ENCODE peak calls at places on chromosomes 3 and 15, in ten cellular contexts. L is heart left ventricle, U is NB4, O is IMR-90, H is Peyer's patch, R is erythroblast, X is tibial nerve, W is lower leg skin, Q is A549, E is body of pancreas. B is an unnamed sample.
A peak's percentile ranks its signal among the peaks of the same experiment; 100 is the strongest.

GRCh38 chr3:131549340-131549739 is 46.6 kb upstream of the MRPL3 start:
- DNase-seq in L (no peak), U (peak; percentile 25), O (no peak), H (no peak), R (peak; percentile 6), X (no peak), W (no peak), Q (no peak), E (no peak), B (no peak)

GRCh38 chr15:90412356-90413194 is 24.5 kb downstream of the IQGAP1 start:
- DNase-seq in L (no peak), U (peak; percentile 80), O (peak; percentile 67), H (peak; percentile 63), R (no peak), X (peak; percentile 45), W (no peak), Q (no peak), E (peak; percentile 60), B (no peak)

GRCh38 chr3:12944849-12945248 is 103.5 kb upstream of the RPL32 start:
- DNase-seq in L (no peak), U (no peak), O (no peak), H (no peak), R (no peak), X (no peak), W (no peak), Q (no peak), E (no peak), B (no peak)

GRCh38 chr15:70690491-70691281 is 72.7 kb downstream of the UACA start:
- DNase-seq in L (no peak), U (no peak), O (no peak), H (no peak), R (no peak), X (no peak), W (no peak), Q (no peak), E (no peak), B (no peak)

GRCh38 chr3:15291589-15292541 is 40.5 kb downstream of the SH3BP5 start:
- DNase-seq in L (no peak), U (peak; percentile 86), O (no peak), H (peak; percentile 82), R (no peak), X (no peak), W (no peak), Q (no peak), E (no peak), B (no peak)

GRCh38 chr3:59783468-59783988 is 733.7 kb upstream of the CFAP20DC start:
- DNase-seq in L (no peak), U (no peak), O (no peak), H (no peak), R (no peak), X (no peak), W (no peak), Q (no peak), E (no peak), B (no peak)

GRCh38 chr3:183554377-183554776 is 1.1 kb downstream of the KLHL6 start:
- DNase-seq in L (no peak), U (peak; percentile 25), O (no peak), H (no peak), R (peak; percentile 68), X (no peak), W (no peak), Q (no peak), E (no peak), B (no peak)

GRCh38 chr3:81186412-81186811 is 575.0 kb downstream of the GBE1 start:
- DNase-seq in L (no peak), U (no peak), O (no peak), H (no peak), R (no peak), X (no peak), W (no peak), Q (no peak), E (no peak), B (no peak)

GRCh38 chr3:141528837-141529236 is 42.0 kb downstream of the RASA2 start:
- DNase-seq in L (no peak), U (no peak), O (no peak), H (no peak), R (no peak), X (no peak), W (no peak), Q (no peak), E (no peak), B (no peak)

GRCh38 chr3:190721330-190721729 is 141.2 kb downstream of the GMNC start:
- DNase-seq in L (no peak), U (no peak), O (no peak), H (no peak), R (no peak), X (no peak), W (no peak), Q (no peak), E (no peak), B (no peak)

GRCh38 chr15:67067930-67068542 is 2.6 kb downstream of the SMAD3 start:
- DNase-seq in L (no peak), U (no peak), O (peak; percentile 32), H (no peak), R (peak; percentile 57), X (no peak), W (no peak), Q (no peak), E (no peak), B (no peak)

GRCh38 chr15:67070892-67071664 is 5.7 kb downstream of the SMAD3 start:
- DNase-seq in L (no peak), U (no peak), O (peak; percentile 11), H (no peak), R (no peak), X (no peak), W (no peak), Q (no peak), E (no peak), B (no peak)

GRCh38 chr15:67070150-67070549 is 4.7 kb downstream of the SMAD3 start:
- DNase-seq in L (no peak), U (no peak), O (peak; percentile 45), H (no peak), R (no peak), X (no peak), W (no peak), Q (no peak), E (no peak), B (no peak)

GRCh38 chr15:67067161-67067853 is 1.9 kb downstream of the SMAD3 start:
- DNase-seq in L (no peak), U (no peak), O (peak; percentile 39), H (no peak), R (peak; percentile 31), X (no peak), W (no peak), Q (no peak), E (peak; percentile 46), B (no peak)

DNA sequence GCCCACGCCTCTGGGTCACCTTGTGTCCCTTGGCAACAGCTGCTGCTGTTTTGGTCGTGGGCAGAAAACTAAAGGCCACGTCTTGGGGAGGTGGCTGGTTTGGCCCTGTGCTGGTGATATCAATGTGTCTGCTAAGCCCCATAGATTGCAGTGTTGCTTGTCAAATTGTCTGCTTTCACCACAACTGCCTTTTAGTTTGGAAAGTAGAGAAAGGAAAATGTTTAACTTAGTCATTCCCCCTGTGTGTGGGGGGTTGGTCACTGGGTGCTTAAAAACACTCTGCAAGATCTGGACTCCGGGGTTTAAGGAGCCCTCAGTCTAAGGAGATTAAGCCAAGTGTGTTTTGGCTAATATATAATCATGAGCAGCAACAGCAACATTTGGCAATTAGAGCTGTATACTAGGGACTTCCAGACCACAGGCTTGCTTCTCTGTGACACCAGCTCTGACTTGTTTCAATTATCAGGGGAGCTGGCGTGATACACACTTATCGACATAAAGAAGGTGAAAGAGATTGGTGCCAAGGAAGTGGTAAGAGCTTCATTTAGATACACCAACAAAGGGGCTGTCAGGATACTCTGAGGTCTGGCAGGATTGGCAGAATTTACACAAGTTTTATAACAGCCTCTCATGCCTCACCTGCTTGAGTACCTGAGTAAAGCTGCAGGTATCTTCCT is 3.5 kb downstream of the SMAD3 start:
- DNase-seq in L (no peak), U (peak; percentile 48), O (peak; percentile 63), H (no peak), R (peak; percentile 51), X (no peak), W (no peak), Q (no peak), E (no peak), B (no peak)
- TF ChIP-seq POLR2A in L (no peak), U (no peak), O (peak; percentile 1), H (no peak), R (no peak), X (no peak), W (no peak), Q (no peak), E (no peak), B (no peak)

GRCh38 chr3:121660356-121661171 is at the start of gene HCLS1:
- DNase-seq in L (peak; percentile 69), U (peak; percentile 89), O (no peak), H (peak; percentile 83), R (peak; percentile 59), X (peak; percentile 41), W (peak; percentile 88), Q (no peak), E (peak; percentile 18), B (no peak)
- TF ChIP-seq POLR2A in L (peak; percentile 51), U (peak; percentile 96), O (no peak), H (peak; percentile 45), R (peak; percentile 82), X (no peak), W (peak; percentile 43), Q (no peak), E (peak; percentile 74), B (no peak)

GRCh38 chr15:63121382-63122001 is at the start of gene LACTB:
- DNase-seq in L (peak; percentile 94), U (peak; percentile 93), O (peak; percentile 89), H (peak; percentile 81), R (peak; percentile 92), X (peak; percentile 81), W (peak; percentile 97), Q (peak; percentile 81), E (peak; percentile 91), B (peak; percentile 60)
- TF ChIP-seq POLR2A in L (peak; percentile 44), U (peak; percentile 52), O (peak; percentile 86), H (peak; percentile 79), R (peak; percentile 43), X (peak; percentile 55), W (no peak), Q (peak; percentile 47), E (peak; percentile 87), B (peak; percentile 77)

GRCh38 chr15:74543043-74543422 is 2.0 kb downstream of the ARID3B start:
- DNase-seq in L (no peak), U (no peak), O (peak; percentile 33), H (no peak), R (no peak), X (no peak), W (peak; percentile 21), Q (no peak), E (no peak), B (no peak)

GRCh38 chr15:74541494-74542191 is 623 bp downstream of the ARID3B start:
- DNase-seq in L (no peak), U (peak; percentile 93), O (peak; percentile 78), H (peak; percentile 66), R (peak; percentile 79), X (peak; percentile 15), W (peak; percentile 88), Q (no peak), E (peak; percentile 41), B (no peak)

GRCh38 chr15:74542192-74543042 is 1.4 kb downstream of the ARID3B start:
- DNase-seq in L (no peak), U (peak; percentile 37), O (no peak), H (no peak), R (peak; percentile 37), X (no peak), W (peak; percentile 32), Q (no peak), E (no peak), B (no peak)

GRCh38 chr15:74540135-74540760 is 772 bp upstream of the ARID3B start:
- DNase-seq in L (no peak), U (peak; percentile 44), O (peak; percentile 60), H (no peak), R (peak; percentile 77), X (peak; percentile 6), W (peak; percentile 37), Q (no peak), E (no peak), B (no peak)

GRCh38 chr15:74540761-74541493 is at the start of gene ARID3B:
- DNase-seq in L (peak; percentile 99), U (peak; percentile 99), O (peak; percentile 98), H (peak; percentile 97), R (peak; percentile 99), X (peak; percentile 95), W (peak; percentile 99), Q (peak; percentile 91), E (peak; percentile 99), B (peak; percentile 83)
- TF ChIP-seq POLR2A in L (peak; percentile 46), U (peak; percentile 94), O (peak; percentile 95), H (peak; percentile 45), R (peak; percentile 97), X (no peak), W (no peak), Q (peak; percentile 44), E (peak; percentile 71), B (peak; percentile 64)

B was measured in H54.